ENCODE peak calls at places on chromosomes 16 and 17, in nine cellular contexts. F is Peyer's patch, H is fibroblast of lung, M is AG09309, W is transverse colon, Z is thoracic aorta, K is breast epithelium, Y is AG04450, D is DND-41. L is an unnamed sample.

GRCh38 chr16:59848314-59848713 is 1114.2 kb upstream of the GOT2 start:
- DNase-seq in W (no peak), K (no peak), F (no peak), Y (no peak), M (no peak), D (no peak), Z (no peak), H (peak), L (no peak)

GRCh38 chr16:85832578-85833539 is 33.4 kb downstream of the COX4I1 start:
- DNase-seq in Z (no peak), D (no peak), H (no peak), K (no peak), Y (no peak), F (peak), M (no peak), W (no peak), L (no peak)

GRCh38 chr16:27317738-27318398 is 4.1 kb downstream of the IL4R start:
- DNase-seq in Y (no peak), F (no peak), M (no peak), D (no peak), Z (no peak), K (no peak), W (no peak), H (no peak), L (no peak)

GRCh38 chr17:36674278-36674650 is 72.9 kb downstream of the MRM1 start:
- DNase-seq in W (peak), K (no peak), F (peak), Y (no peak), H (no peak), M (no peak), D (peak), Z (no peak), L (no peak)

GRCh38 chr16:85333744-85334640 is 221.7 kb upstream of the CIBAR2 start:
- DNase-seq in K (no peak), F (no peak), D (no peak), Y (no peak), H (no peak), W (no peak), M (no peak), Z (no peak), L (no peak)

GRCh38 chr17:68539536-68540469 is 27.6 kb downstream of the PRKAR1A start:
- DNase-seq in W (no peak), H (no peak), M (no peak), Z (no peak), D (no peak), F (no peak), Y (no peak), K (no peak), L (no peak)

GRCh38 chr17:13230350-13230900 is 212.6 kb upstream of the ELAC2 start:
- DNase-seq in Y (no peak), M (no peak), K (no peak), F (no peak), Z (no peak), W (no peak), H (no peak), D (no peak), L (no peak)

GRCh38 chr17:8753976-8754440 is 4.3 kb downstream of the SPDYE4 start:
- DNase-seq in D (no peak), Z (no peak), K (no peak), Y (no peak), F (no peak), M (no peak), H (peak), W (no peak), L (no peak)

GRCh38 chr16:1614226-1615102 is 2.3 kb downstream of the CRAMP1 start:
- DNase-seq in M (no peak), Z (no peak), F (no peak), K (no peak), H (peak), Y (no peak), D (peak), W (peak), L (no peak)

GRCh38 chr17:83055911-83056582 is 23.4 kb upstream of the METRNL start:
- DNase-seq in Y (peak), K (peak), H (peak), W (no peak), Z (no peak), M (peak), F (no peak), D (no peak), L (no peak)

GRCh38 chr16:73253922-73254480 is 206.1 kb upstream of the ZFHX3 start:
- DNase-seq in D (no peak), W (no peak), M (no peak), Y (no peak), H (no peak), K (no peak), F (no peak), Z (no peak), L (no peak)

GRCh38 chr17:38715216-38715943 is 10.3 kb downstream of the MLLT6 start:
- DNase-seq in Z (no peak), Y (no peak), K (no peak), F (no peak), D (no peak), H (no peak), W (no peak), M (no peak), L (no peak)

GRCh38 chr17:59427425-59427921 is 96.0 kb downstream of the YPEL2 start:
- DNase-seq in Y (no peak), D (no peak), M (no peak), K (no peak), H (peak), Z (no peak), W (no peak), F (no peak), L (no peak)

GRCh38 chr16:68548947-68549346 is 9.9 kb downstream of the ZFP90 start:
- DNase-seq in Y (no peak), M (no peak), Z (no peak), W (no peak), K (no peak), D (peak), F (no peak), H (peak), L (no peak)

GRCh38 chr16:6375471-6376075 is 957.1 kb upstream of the RBFOX1 start:
- DNase-seq in F (no peak), K (no peak), Y (no peak), M (no peak), Z (no peak), W (no peak), H (no peak), D (no peak), L (no peak)

GRCh38 chr16:1976951-1977874 is 4.1 kb downstream of the NOXO1 start:
- DNase-seq in M (no peak), D (no peak), H (no peak), F (no peak), W (no peak), Y (no peak), K (no peak), Z (no peak), L (no peak)

GRCh38 chr16:726438-727290 is at the start of the genes CCDC78 and HAGHL:
- DNase-seq in Y (no peak), W (peak), K (no peak), Z (no peak), D (peak), H (peak), F (peak), M (no peak), L (no peak)

GRCh38 chr16:85437161-85438052 is 175.7 kb upstream of the GSE1 start:
- DNase-seq in M (no peak), Y (no peak), W (peak), Z (no peak), H (no peak), F (no peak), D (no peak), K (peak), L (no peak)

DNA sequence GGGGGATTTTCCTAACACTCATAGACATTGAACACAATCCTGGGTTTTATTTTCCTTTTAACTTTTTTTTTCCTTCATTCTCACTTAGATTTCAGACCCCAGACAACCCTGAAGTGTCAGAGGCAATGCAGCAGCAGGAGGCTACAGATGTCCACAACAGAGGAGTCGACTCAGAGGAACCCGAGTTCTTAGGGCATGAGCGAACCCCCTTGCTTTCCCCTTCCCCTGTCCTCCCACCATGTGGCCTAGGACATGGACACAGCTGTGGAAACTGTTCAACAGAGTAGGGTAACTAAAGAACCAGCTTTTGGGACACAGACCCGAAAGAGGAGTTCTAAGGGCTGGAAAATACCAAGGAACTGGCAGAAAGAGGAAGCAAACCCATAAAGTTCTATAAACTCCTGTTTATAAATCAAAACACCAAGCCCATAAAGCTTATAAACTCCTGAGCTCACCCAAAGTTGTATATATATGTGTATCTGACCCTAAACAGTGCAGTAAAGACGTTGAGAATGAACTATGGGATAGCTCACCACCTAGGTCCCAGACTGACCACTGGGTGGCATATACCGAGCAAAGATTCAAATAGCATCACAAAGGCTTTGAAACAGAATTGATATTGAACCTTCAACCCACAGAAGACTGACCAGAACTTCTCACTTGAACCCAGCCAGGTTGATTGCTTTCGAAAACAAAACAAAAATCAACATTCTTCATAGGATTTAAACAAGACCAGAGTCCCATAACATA is 33.9 kb downstream of the CMTM4 start:
- DNase-seq in Z (no peak), D (no peak), H (peak), W (no peak), Y (no peak), M (no peak), F (no peak), K (no peak), L (no peak)
- TF ChIP-seq CTCF in Z (peak), D (peak), H (peak), W (peak), Y (peak), M (peak), F (no peak), K (peak), L (no peak)

GRCh38 chr17:44093231-44093900 is 22.8 kb downstream of the G6PC3 start:
- DNase-seq in Z (no peak), Y (no peak), H (no peak), F (no peak), M (no peak), D (no peak), W (no peak), K (no peak), L (no peak)
- TF ChIP-seq CTCF in Z (no peak), Y (no peak), H (no peak), F (no peak), M (no peak), D (no peak), W (no peak), K (no peak), L (no peak)

DNA sequence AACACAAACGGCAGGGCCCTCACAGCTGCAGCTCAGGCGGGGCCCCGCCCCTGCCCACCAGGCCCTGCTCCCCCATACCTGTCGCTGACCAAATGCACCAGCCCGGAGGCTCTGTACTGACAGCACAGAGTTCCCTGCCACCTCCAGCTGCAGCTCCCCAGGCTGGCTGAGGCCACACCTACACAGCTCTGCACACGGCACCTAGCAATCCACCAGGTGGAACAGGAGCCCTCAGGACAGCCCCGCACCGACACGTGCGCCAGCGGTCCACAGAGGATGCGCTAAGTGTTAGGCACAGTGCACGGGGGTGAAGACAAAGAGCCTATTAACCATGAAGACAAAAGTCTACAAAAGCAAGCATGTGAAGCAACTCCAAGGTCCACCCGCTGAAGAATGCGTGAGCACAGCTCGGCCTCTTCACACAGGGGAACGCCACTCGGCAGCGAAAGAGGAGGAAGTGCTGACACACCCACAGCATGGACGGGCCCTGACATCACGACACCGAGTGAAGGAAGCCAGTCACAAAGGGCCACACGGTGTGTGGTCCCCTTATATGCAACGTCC is 5.4 kb downstream of the ZCCHC14 start:
- DNase-seq in Y (no peak), K (no peak), W (peak), D (no peak), M (no peak), F (no peak), Z (no peak), H (peak), L (no peak)
- TF ChIP-seq CTCF in Y (no peak), K (no peak), W (no peak), D (no peak), M (no peak), F (no peak), Z (no peak), H (no peak), L (no peak)

GRCh38 chr17:58121925-58122324 is 26.3 kb upstream of the OR4D1 start:
- DNase-seq in D (peak), Z (no peak), K (no peak), H (peak), F (no peak), W (no peak), M (no peak), Y (no peak), L (no peak)
- TF ChIP-seq CTCF in D (peak), Z (no peak), K (no peak), H (no peak), F (no peak), W (no peak), M (peak), Y (no peak), L (no peak)

GRCh38 chr17:57489321-57489720 is 233.0 kb downstream of the MSI2 start:
- DNase-seq in F (no peak), D (no peak), Y (no peak), W (no peak), H (no peak), M (no peak), Z (no peak), K (no peak), L (no peak)

GRCh38 chr17:57490446-57490845 is 234.1 kb downstream of the MSI2 start:
- DNase-seq in H (no peak), M (no peak), K (no peak), Y (no peak), D (no peak), Z (no peak), F (no peak), W (no peak), L (no peak)

GRCh38 chr17:57488856-57489255 is 232.5 kb downstream of the MSI2 start:
- DNase-seq in K (no peak), D (no peak), W (no peak), M (no peak), F (no peak), Y (no peak), Z (no peak), H (no peak), L (no peak)

GRCh38 chr17:57493171-57493570 is 236.8 kb downstream of the MSI2 start:
- DNase-seq in Y (no peak), H (no peak), K (no peak), W (no peak), Z (no peak), M (no peak), D (no peak), F (no peak), L (no peak)

GRCh38 chr17:57490890-57491289 is 234.6 kb downstream of the MSI2 start:
- DNase-seq in F (no peak), Y (no peak), W (no peak), K (no peak), D (no peak), Z (no peak), H (no peak), M (no peak), L (no peak)
- TF ChIP-seq CTCF in F (no peak), Y (no peak), W (no peak), K (no peak), D (no peak), Z (no peak), H (no peak), M (no peak), L (no peak)

GRCh38 chr17:49677933-49678847 is at the start of gene SPOP:
- DNase-seq in Z (peak), F (peak), Y (peak), M (peak), K (peak), H (peak), D (peak), W (peak), L (peak)
- TF ChIP-seq CTCF in Z (no peak), F (no peak), Y (no peak), M (no peak), K (no peak), H (no peak), D (no peak), W (no peak), L (no peak)

GRCh38 chr16:66270333-66270927 is 96.1 kb upstream of the CDH5 start:
- DNase-seq in Y (no peak), K (peak), Z (no peak), F (peak), W (peak), H (peak), M (no peak), D (peak), L (peak)
- TF ChIP-seq CTCF in Y (peak), K (peak), Z (peak), F (peak), W (peak), H (peak), M (peak), D (peak), L (no peak)

GRCh38 chr17:81428945-81429344 is 33.7 kb downstream of the BAHCC1 start:
- DNase-seq in F (no peak), H (no peak), W (no peak), M (no peak), D (no peak), Z (no peak), K (no peak), Y (no peak), L (no peak)

GRCh38 chr17:81428121-81428515 is 32.9 kb downstream of the BAHCC1 start:
- DNase-seq in M (no peak), K (no peak), Z (peak), D (peak), Y (no peak), H (peak), F (no peak), W (peak), L (no peak)

GRCh38 chr17:81427446-81428120 is 32.3 kb downstream of the BAHCC1 start:
- DNase-seq in K (no peak), F (no peak), D (peak), Y (no peak), W (peak), M (no peak), Z (no peak), H (no peak), L (no peak)

GRCh38 chr17:81429353-81429774 is 34.1 kb downstream of the BAHCC1 start:
- DNase-seq in D (peak), F (no peak), W (peak), H (peak), M (no peak), K (peak), Y (peak), Z (no peak), L (no peak)

GRCh38 chr17:81428521-81428920 is 33.3 kb downstream of the BAHCC1 start:
- DNase-seq in K (no peak), M (no peak), D (peak), F (no peak), W (no peak), H (no peak), Z (no peak), Y (no peak), L (no peak)
- TF ChIP-seq CTCF in K (no peak), M (no peak), D (peak), F (no peak), W (no peak), H (no peak), Z (no peak), Y (no peak), L (no peak)

GRCh38 chr16:54654429-54654828 is 276.2 kb upstream of the IRX5 start:
- DNase-seq in H (no peak), F (no peak), D (no peak), K (no peak), Y (no peak), Z (no peak), M (no peak), W (no peak), L (no peak)

GRCh38 chr16:54655171-54655590 is 275.5 kb upstream of the IRX5 start:
- DNase-seq in K (no peak), W (no peak), M (no peak), Y (no peak), Z (no peak), H (peak), D (no peak), F (no peak), L (no peak)

GRCh38 chr16:54651851-54652770 is 278.6 kb upstream of the IRX5 start:
- DNase-seq in F (no peak), D (no peak), H (peak), Z (no peak), M (no peak), Y (no peak), K (no peak), W (no peak), L (no peak)

GRCh38 chr16:54657709-54658102 is 273.0 kb upstream of the IRX5 start:
- DNase-seq in Y (no peak), K (no peak), F (no peak), M (no peak), H (no peak), Z (no peak), W (no peak), D (no peak), L (no peak)

GRCh38 chr16:54657058-54657708 is 273.5 kb upstream of the IRX5 start:
- DNase-seq in M (no peak), W (no peak), F (no peak), Y (no peak), H (peak), Z (peak), D (no peak), K (no peak), L (no peak)
- TF ChIP-seq CTCF in M (no peak), W (no peak), F (no peak), Y (no peak), H (no peak), Z (no peak), D (no peak), K (no peak), L (no peak)

GRCh38 chr17:7486181-7486580 is 2.0 kb downstream of the POLR2A start:
- DNase-seq in H (peak), W (no peak), K (no peak), Y (no peak), D (no peak), Z (no peak), M (no peak), F (no peak), L (no peak)

GRCh38 chr17:7490144-7490543 is 6.0 kb downstream of the POLR2A start:
- DNase-seq in Y (no peak), W (no peak), K (no peak), M (no peak), Z (no peak), F (no peak), H (no peak), D (no peak), L (no peak)

GRCh38 chr17:7483238-7484066 is 714 bp upstream of the POLR2A start:
- DNase-seq in M (peak), D (peak), H (peak), K (peak), Z (peak), F (peak), Y (peak), W (peak), L (peak)

GRCh38 chr17:7484067-7484963 is at the start of gene POLR2A:
- DNase-seq in Z (peak), W (peak), K (peak), M (peak), D (peak), Y (peak), F (peak), H (peak), L (peak)

DNA sequence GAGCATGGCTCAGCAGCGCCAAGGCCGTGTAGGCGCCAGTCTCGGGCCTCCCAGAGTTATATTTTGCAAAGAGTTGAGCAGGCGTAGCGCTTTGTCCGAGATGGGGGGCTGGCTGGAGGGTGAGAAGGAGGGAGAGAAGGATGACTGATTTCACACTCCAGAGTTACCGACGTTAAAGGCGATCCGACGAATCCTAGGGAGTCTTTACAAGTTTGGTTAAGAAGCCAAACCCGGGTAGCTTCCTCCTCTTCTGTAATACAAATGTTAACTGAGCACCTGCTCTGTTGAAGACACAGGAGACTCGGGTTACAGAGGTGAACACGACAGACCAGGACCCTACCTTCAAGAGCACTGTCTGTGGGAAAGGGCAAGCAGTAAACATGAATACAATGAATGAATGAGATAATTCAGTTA is 805 bp downstream of the POLR2A start:
- DNase-seq in D (no peak), M (no peak), K (no peak), F (no peak), W (no peak), H (no peak), Y (no peak), Z (no peak), L (no peak)
- TF ChIP-seq CTCF in D (peak), M (peak), K (no peak), F (no peak), W (no peak), H (no peak), Y (peak), Z (no peak), L (no peak)